ENCODE peak calls at places on chromosomes 3 and 15, in eight cellular contexts. C is sigmoid colon, H is A549, N is K562, A is ovary, I is upper lobe of left lung, U is suprapubic skin, D is esophagus muscularis mucosa. O is an unnamed sample.

GRCh38 chr15:50880651-50881114 is 27.8 kb upstream of the AP4E1 start:
- DNase-seq in C (no peak), H (no peak), N (no peak), A (no peak), I (no peak), U (no peak), D (no peak), O (no peak)

GRCh38 chr3:124577494-124578167 is 152.6 kb upstream of the UMPS start:
- DNase-seq in C (no peak), H (no peak), N (no peak), A (no peak), I (no peak), U (no peak), D (no peak), O (no peak)

GRCh38 chr3:184289426-184289938 is 9.6 kb upstream of the PSMD2 start:
- DNase-seq in C (no peak), H (peak; percentile 74), N (peak; percentile 75), A (no peak), I (peak; percentile 30), U (no peak), D (no peak), O (peak; percentile 59)

GRCh38 chr3:77052733-77053680 is 13.1 kb downstream of the ROBO2 start:
- DNase-seq in C (no peak), H (no peak), N (no peak), A (no peak), I (no peak), U (no peak), D (no peak), O (no peak)

GRCh38 chr3:134364061-134364935 is 9.9 kb downstream of the AMOTL2 start:
- DNase-seq in C (peak; percentile 98), H (peak; percentile 94), N (peak; percentile 52), A (peak; percentile 94), I (peak; percentile 94), U (peak; percentile 95), D (peak; percentile 98), O (peak; percentile 94)

GRCh38 chr3:1082024-1082633 is 10.7 kb upstream of the CNTN6 start:
- DNase-seq in C (no peak), H (no peak), N (peak; percentile 13), A (peak; percentile 6), I (peak; percentile 57), U (no peak), D (no peak), O (peak; percentile 28)

GRCh38 chr3:98518816-98519215 is 3.9 kb downstream of the CLDND1 start:
- DNase-seq in C (no peak), H (no peak), N (no peak), A (no peak), I (no peak), U (no peak), D (no peak), O (no peak)

GRCh38 chr3:154970796-154971195 is 109.3 kb upstream of the MME start:
- DNase-seq in C (no peak), H (no peak), N (no peak), A (no peak), I (no peak), U (no peak), D (no peak), O (no peak)

GRCh38 chr15:31887246-31887645 is 143.1 kb upstream of the CHRNA7 start:
- DNase-seq in C (no peak), H (no peak), N (no peak), A (no peak), I (no peak), U (no peak), D (no peak), O (no peak)

GRCh38 chr15:36370735-36371115 is 208.7 kb upstream of the CDIN1 start:
- DNase-seq in C (no peak), H (no peak), N (no peak), A (no peak), I (no peak), U (no peak), D (no peak), O (no peak)

GRCh38 chr3:100029689-100030088 is 84.6 kb downstream of the FILIP1L start:
- DNase-seq in C (no peak), H (no peak), N (peak; percentile 8), A (no peak), I (no peak), U (no peak), D (no peak), O (no peak)

GRCh38 chr3:69422751-69423150 is 36.9 kb upstream of the FRMD4B start:
- DNase-seq in C (no peak), H (no peak), N (no peak), A (no peak), I (no peak), U (no peak), D (no peak), O (no peak)

GRCh38 chr3:134334901-134335280 is 39.4 kb downstream of the AMOTL2 start:
- DNase-seq in C (no peak), H (no peak), N (no peak), A (no peak), I (peak; percentile 66), U (no peak), D (no peak), O (no peak)

GRCh38 chr3:125382323-125382722 is 7.2 kb upstream of the ZNF148 start:
- DNase-seq in C (no peak), H (no peak), N (no peak), A (no peak), I (no peak), U (no peak), D (no peak), O (no peak)

GRCh38 chr3:69379661-69380060 is 6.2 kb downstream of the FRMD4B start:
- DNase-seq in C (no peak), H (no peak), N (no peak), A (no peak), I (no peak), U (no peak), D (no peak), O (no peak)

GRCh38 chr3:47007001-47007400 is 27.5 kb downstream of the NBEAL2 start:
- DNase-seq in C (no peak), H (no peak), N (no peak), A (peak; percentile 17), I (no peak), U (no peak), D (no peak), O (no peak)

GRCh38 chr3:22439626-22440025 is 688.6 kb upstream of the ZNF385D start:
- DNase-seq in C (no peak), H (no peak), N (no peak), A (no peak), I (no peak), U (no peak), D (no peak), O (no peak)

GRCh38 chr3:178950676-178951075 is 120.9 kb downstream of the ZMAT3 start:
- DNase-seq in C (no peak), H (no peak), N (no peak), A (no peak), I (no peak), U (no peak), D (no peak), O (no peak)

GRCh38 chr3:149114458-149114857 is 15.0 kb upstream of the HPS3 start:
- DNase-seq in C (no peak), H (no peak), N (no peak), A (no peak), I (no peak), U (no peak), D (no peak), O (no peak)

GRCh38 chr3:149122716-149123578 is 6.5 kb upstream of the HPS3 start:
- DNase-seq in C (no peak), H (no peak), N (no peak), A (no peak), I (no peak), U (no peak), D (no peak), O (no peak)

GRCh38 chr3:149115114-149115513 is 14.3 kb upstream of the HPS3 start:
- DNase-seq in C (no peak), H (no peak), N (no peak), A (no peak), I (no peak), U (no peak), D (no peak), O (no peak)

GRCh38 chr3:149120051-149120972 is 9.1 kb upstream of the HPS3 start:
- DNase-seq in C (no peak), H (peak; percentile 73), N (no peak), A (no peak), I (no peak), U (no peak), D (no peak), O (no peak)
- TF ChIP-seq EP300 in C (no peak), H (no peak), N (no peak), A (no peak), I (no peak), U (no peak), D (no peak), O (no peak)

GRCh38 chr3:48398701-48399386 is 26.8 kb downstream of the FBXW12 start:
- DNase-seq in C (no peak), H (no peak), N (no peak), A (peak; percentile 24), I (no peak), U (no peak), D (no peak), O (no peak)
- H3K27ac ChIP-seq in C (no peak overlapping the region), H (no peak overlapping the region), N (no peak overlapping the region), A (no peak overlapping the region), I (no peak overlapping the region), U (no peak overlapping the region), D (peak overlapping the region; percentile 17), O (no peak overlapping the region)

GRCh38 chr15:63880744-63881143 is 47.0 kb upstream of the HERC1 start:
- DNase-seq in C (no peak), H (no peak), N (no peak), A (no peak), I (no peak), U (no peak), D (no peak), O (no peak)

GRCh38 chr15:63877713-63878271 is 44.0 kb upstream of the HERC1 start:
- DNase-seq in C (no peak), H (no peak), N (no peak), A (no peak), I (no peak), U (no peak), D (no peak), O (no peak)

GRCh38 chr15:63879211-63879610 is 45.5 kb upstream of the HERC1 start:
- DNase-seq in C (no peak), H (no peak), N (no peak), A (no peak), I (no peak), U (no peak), D (no peak), O (no peak)

GRCh38 chr15:63881431-63881830 is 47.7 kb upstream of the HERC1 start:
- DNase-seq in C (no peak), H (no peak), N (no peak), A (no peak), I (no peak), U (no peak), D (no peak), O (no peak)

DNA sequence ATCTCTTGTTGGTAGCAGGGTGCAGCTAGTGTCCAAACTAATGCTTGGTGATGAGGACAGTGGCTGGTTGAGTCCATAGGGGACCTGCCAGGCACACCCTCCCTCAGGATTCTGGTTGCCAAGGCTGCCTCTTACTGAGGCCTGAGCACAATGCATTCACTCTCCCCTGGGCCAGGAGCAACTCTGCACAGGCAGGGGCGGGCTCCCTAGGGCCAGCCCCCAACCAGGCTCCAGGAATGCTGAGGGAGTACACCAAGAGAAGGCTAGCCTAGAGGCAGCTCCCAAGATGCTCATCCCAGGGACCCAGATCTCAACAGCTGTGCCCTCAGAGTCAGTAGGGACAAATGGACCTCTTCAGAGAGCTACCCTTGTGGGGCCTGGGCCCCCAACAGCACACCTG is 46.3 kb upstream of the HERC1 start:
- DNase-seq in C (no peak), H (no peak), N (no peak), A (no peak), I (no peak), U (no peak), D (no peak), O (no peak)
- TF ChIP-seq EP300 in C (no peak), H (no peak), N (no peak), A (no peak), I (no peak), U (no peak), D (no peak), O (no peak)

GRCh38 chr3:53238051-53238850 is 17.6 kb downstream of the TKT start:
- DNase-seq in C (no peak), H (peak; percentile 86), N (no peak), A (no peak), I (peak; percentile 79), U (no peak), D (no peak), O (peak; percentile 51)
- H3K27ac ChIP-seq in C (peak overlapping the region; percentile 33), H (peak overlapping the region; percentile 100), N (no peak overlapping the region), A (no peak overlapping the region), I (peak overlapping the region; percentile 86), U (no peak overlapping the region), D (peak overlapping the region; percentile 73), O (peak overlapping the region; percentile 73)

O was measured in stomach.